ENCODE peak calls at places on chromosome 4, in eight cellular contexts. O is PC-9; J is NCI-H1105; C is SW 1271; M is activated T-cell treated with anti-CD3 and anti-CD28 coated beads, Interleukin-2, amount 50 U/mL, for 72 hours; X is MM.1S; D is iPS DF 19.7; V is NCI-H774. T is an unnamed sample.

GRCh38 chr4:165085946-165086345 is 26.7 kb downstream of the TMEM192 start:
- DNase-seq in O (no peak), J (no peak), C (no peak), M (no peak), X (no peak), D (no peak), V (no peak), T (no peak)

GRCh38 chr4:142703694-142704309 is 142.3 kb downstream of the INPP4B start:
- DNase-seq in O (no peak), J (no peak), C (no peak), M (peak; percentile 11), X (no peak), D (no peak), V (no peak), T (peak; percentile 8)

GRCh38 chr4:1451106-1451751 is 45.0 kb upstream of the NKX1-1 start:
- DNase-seq in O (no peak), J (no peak), C (no peak), M (no peak), X (no peak), D (no peak), V (no peak), T (no peak)

GRCh38 chr4:136078971-136079370 is 1453.3 kb downstream of the PCDH18 start:
- DNase-seq in O (no peak), J (no peak), C (no peak), M (no peak), X (peak; percentile 10), D (no peak), V (no peak), T (no peak)

GRCh38 chr4:77617203-77617602 is 11.6 kb downstream of the CXCL13 start:
- DNase-seq in O (peak; percentile 67), J (no peak), C (no peak), M (no peak), X (no peak), D (no peak), V (no peak), T (no peak)

GRCh38 chr4:26905172-26905571 is 44.5 kb downstream of the STIM2 start:
- DNase-seq in O (no peak), J (no peak), C (no peak), M (no peak), X (no peak), D (no peak), V (no peak), T (no peak)

GRCh38 chr4:37687175-37687525 is 974 bp upstream of the RELL1 start:
- DNase-seq in O (no peak), J (no peak), C (no peak), M (no peak), X (no peak), D (no peak), V (no peak), T (no peak)

GRCh38 chr4:110197421-110198398 is 705 bp downstream of the ELOVL6 start:
- DNase-seq in O (no peak), J (peak; percentile 10), C (peak; percentile 21), M (peak; percentile 49), X (peak; percentile 56), D (no peak), V (no peak), T (peak; percentile 40)

GRCh38 chr4:150425161-150425560 is 156.8 kb upstream of the MAB21L2 start:
- DNase-seq in O (no peak), J (no peak), C (no peak), M (no peak), X (no peak), D (no peak), V (no peak), T (no peak)

GRCh38 chr4:16018841-16019240 is 55.9 kb upstream of the FGFBP2 start:
- DNase-seq in O (no peak), J (no peak), C (no peak), M (no peak), X (no peak), D (no peak), V (no peak), T (no peak)

GRCh38 chr4:138952405-138952804 is 63.2 kb upstream of the NOCT start:
- DNase-seq in O (no peak), J (no peak), C (no peak), M (peak; percentile 22), X (no peak), D (no peak), V (no peak), T (no peak)